ENCODE peak calls at places on chromosome 1, in six cellular contexts. V is left lobe of liver, A is HL-60, C is choroid plexus epithelial cell, X is GM19239, F is lower leg skin. R is an unnamed sample.

GRCh38 chr1:230145505-230145899 is 78.5 kb downstream of the GALNT2 start:
- DNase-seq in A (no peak), F (no peak), X (no peak), C (no peak), V (no peak), R (no peak)

GRCh38 chr1:60695633-60696032 is 386.7 kb upstream of the NFIA start:
- DNase-seq in A (no peak), C (no peak), F (no peak), V (no peak), X (no peak), R (no peak)

GRCh38 chr1:230104395-230105244 is 37.6 kb downstream of the GALNT2 start:
- DNase-seq in X (peak), V (peak), C (peak), F (peak), A (peak), R (peak)

GRCh38 chr1:81410351-81410750 is 390.4 kb upstream of the ADGRL2 start:
- DNase-seq in A (no peak), F (no peak), X (no peak), C (no peak), V (no peak), R (no peak)

GRCh38 chr1:177341773-177342172 is 171.0 kb downstream of the BRINP2 start:
- DNase-seq in F (no peak), A (no peak), V (no peak), X (no peak), C (no peak), R (no peak)

GRCh38 chr1:220895412-220895946 is 16.2 kb downstream of the HLX start:
- DNase-seq in A (no peak), X (no peak), V (no peak), C (no peak), F (no peak), R (no peak)

GRCh38 chr1:91836307-91837056 is 49.5 kb downstream of the TGFBR3 start:
- DNase-seq in X (no peak), V (no peak), C (no peak), F (no peak), A (no peak), R (no peak)

GRCh38 chr1:25813071-25813733 is 6.6 kb upstream of the MTFR1L start:
- DNase-seq in A (no peak), C (no peak), F (no peak), X (no peak), V (no peak), R (no peak)

GRCh38 chr1:14468751-14469150 is 129.7 kb upstream of the KAZN start:
- DNase-seq in A (no peak), C (no peak), X (no peak), V (no peak), F (no peak), R (no peak)

GRCh38 chr1:207300970-207301369 is 20.5 kb upstream of the CD55 start:
- DNase-seq in A (no peak), X (no peak), C (peak), V (no peak), F (no peak), R (no peak)

GRCh38 chr1:86138746-86139145 is 17.8 kb downstream of the COL24A1 start:
- DNase-seq in F (no peak), V (no peak), C (no peak), X (no peak), A (no peak), R (no peak)

GRCh38 chr1:97252925-97253324 is 531.3 kb downstream of the PTBP2 start:
- DNase-seq in F (no peak), X (no peak), C (no peak), A (no peak), V (no peak), R (no peak)

GRCh38 chr1:182699673-182700350 is 15.4 kb upstream of the RGS8 start:
- DNase-seq in F (no peak), X (no peak), V (no peak), C (no peak), A (no peak), R (no peak)

GRCh38 chr1:14129009-14129408 is 429.0 kb downstream of the PRDM2 start:
- DNase-seq in V (no peak), A (no peak), C (no peak), X (no peak), F (no peak), R (no peak)

GRCh38 chr1:25572107-25572506 is 28.7 kb downstream of the LDLRAP1 start:
- DNase-seq in F (no peak), A (no peak), V (no peak), X (no peak), C (no peak), R (no peak)

GRCh38 chr1:160413716-160414115 is 13.4 kb downstream of the VANGL2 start:
- DNase-seq in C (no peak), A (no peak), F (no peak), V (no peak), X (no peak), R (no peak)

GRCh38 chr1:109299087-109299983 is 7.5 kb downstream of the MYBPHL start:
- DNase-seq in A (no peak), V (no peak), X (no peak), F (no peak), C (peak), R (no peak)

GRCh38 chr1:245205396-245205795 is 50.6 kb downstream of the KIF26B start:
- DNase-seq in C (no peak), F (no peak), V (no peak), X (no peak), A (no peak), R (no peak)

GRCh38 chr1:89844236-89844807 is 23.5 kb downstream of the LRRC8D start:
- DNase-seq in A (no peak), V (no peak), C (peak), X (no peak), F (no peak), R (no peak)

GRCh38 chr1:92483442-92484170 is 3.1 kb downstream of the GFI1 start:
- DNase-seq in C (no peak), F (no peak), X (peak), A (peak), V (no peak), R (peak)

GRCh38 chr1:228377664-228378452 is 28.8 kb downstream of the TRIM11 start:
- DNase-seq in A (no peak), C (no peak), X (no peak), V (no peak), F (no peak), R (no peak)

GRCh38 chr1:8604041-8604942 is 213.1 kb downstream of the RERE start:
- DNase-seq in F (no peak), A (no peak), V (no peak), X (peak), C (no peak), R (no peak)

GRCh38 chr1:3492545-3493246 is 38.2 kb downstream of the ARHGEF16 start:
- DNase-seq in X (no peak), F (no peak), A (no peak), V (no peak), C (no peak), R (no peak)

GRCh38 chr1:219810451-219810850 is 117.9 kb downstream of the SLC30A10 start:
- DNase-seq in V (no peak), F (no peak), C (no peak), A (no peak), X (no peak), R (no peak)

GRCh38 chr1:97647776-97648175 is 273.1 kb downstream of the DPYD start:
- DNase-seq in C (peak), F (no peak), A (no peak), V (no peak), X (no peak), R (no peak)

GRCh38 chr1:8423134-8423701 is 105.3 kb downstream of the SLC45A1 start:
- DNase-seq in V (peak), F (no peak), A (no peak), X (no peak), C (peak), R (peak)

GRCh38 chr1:225903623-225904022 is 14.7 kb upstream of the LEFTY1 start:
- DNase-seq in A (no peak), V (no peak), F (no peak), X (no peak), C (no peak), R (no peak)

GRCh38 chr1:21756393-21757089 is 26.4 kb downstream of the USP48 start:
- DNase-seq in V (no peak), X (no peak), A (no peak), F (no peak), C (no peak), R (no peak)

GRCh38 chr1:89929467-89930063 is 65.3 kb upstream of the ZNF326 start:
- DNase-seq in A (no peak), F (no peak), V (no peak), C (no peak), X (no peak), R (no peak)

R was measured in AML-193.